ENCODE peak calls at places on chromosomes 12 and 14, in ten cellular contexts. N is NCI-H2081; Z is stimulated activated CD8-positive, alpha-beta memory T cell treated with anti-CD3 and anti-CD28 coated beads, Interleukin-2, amount 100 ng/mL, for 1 hour; D is astrocyte of the spinal cord; W is left ventricle myocardium inferior; B is cardiac septum; G is NCI-H1105 treated with DMSO at 0.1 percent for 48 hours; H is iris pigment epithelial cell; J is AG08396; K is HS-5. L is an unnamed sample.

GRCh38 chr14:33796356-33796755 is 154.5 kb downstream of the EGLN3 start:
- DNase-seq in H (peak), G (no peak), D (peak), Z (no peak), J (peak), W (no peak), K (no peak), B (no peak), N (no peak), L (no peak)

GRCh38 chr12:3543826-3544225 is 52.8 kb downstream of the PRMT8 start:
- DNase-seq in Z (no peak), K (no peak), D (no peak), B (no peak), G (no peak), J (no peak), W (no peak), N (no peak), H (no peak), L (no peak)

GRCh38 chr12:47868041-47868440 is 36.8 kb downstream of the VDR start:
- DNase-seq in N (no peak), K (no peak), B (no peak), J (no peak), Z (no peak), D (peak), H (no peak), G (no peak), W (no peak), L (no peak)

GRCh38 chr12:52903285-52903854 is 1.5 kb downstream of the KRT8 start:
- DNase-seq in K (no peak), G (peak), J (peak), B (peak), W (peak), D (peak), N (peak), Z (no peak), H (peak), L (peak)

GRCh38 chr14:98189944-98190343 is 1082.1 kb downstream of the BCL11B start:
- DNase-seq in K (no peak), W (no peak), H (no peak), N (no peak), B (no peak), Z (no peak), G (no peak), D (no peak), J (no peak), L (no peak)

GRCh38 chr14:100308112-100308792 is 2.0 kb upstream of the SLC25A29 start:
- DNase-seq in H (no peak), D (no peak), N (peak), J (no peak), G (no peak), K (no peak), B (no peak), W (no peak), Z (no peak), L (no peak)

GRCh38 chr12:101459642-101460346 is 15.3 kb upstream of the SPIC start:
- DNase-seq in J (peak), K (peak), N (no peak), Z (no peak), H (peak), D (no peak), B (no peak), G (no peak), W (no peak), L (no peak)

GRCh38 chr14:34227834-34228662 is 234.0 kb downstream of the SPTSSA start:
- DNase-seq in D (peak), N (peak), G (peak), B (peak), H (peak), K (peak), Z (no peak), J (peak), W (peak), L (peak)

GRCh38 chr14:71525663-71526246 is 406.5 kb upstream of the RGS6 start:
- DNase-seq in W (no peak), N (no peak), K (no peak), B (no peak), Z (no peak), D (no peak), G (no peak), H (no peak), J (no peak), L (no peak)

GRCh38 chr14:101233391-101233790 is 327.9 kb upstream of the DIO3 start:
- DNase-seq in G (no peak), J (no peak), N (no peak), W (no peak), B (no peak), Z (no peak), H (no peak), K (no peak), D (no peak), L (no peak)

GRCh38 chr12:106045251-106045674 is 93.5 kb downstream of the NUAK1 start:
- DNase-seq in B (no peak), N (no peak), J (no peak), H (no peak), W (no peak), Z (no peak), K (peak), D (no peak), G (no peak), L (no peak)

GRCh38 chr14:99541677-99542470 is 60.7 kb downstream of the CCNK start:
- DNase-seq in W (no peak), B (no peak), D (no peak), N (peak), K (no peak), Z (no peak), H (no peak), J (no peak), G (no peak), L (no peak)

GRCh38 chr14:75142494-75142893 is 15.6 kb upstream of the NEK9 start:
- DNase-seq in H (no peak), D (no peak), G (no peak), K (no peak), Z (no peak), W (no peak), J (no peak), N (no peak), B (no peak), L (peak)

GRCh38 chr12:81078469-81079196 is 754 bp downstream of the ACSS3 start:
- DNase-seq in B (no peak), Z (no peak), G (no peak), W (no peak), J (peak), H (peak), D (peak), N (peak), K (no peak), L (no peak)

GRCh38 chr12:31773223-31773750 is 44.5 kb upstream of the AMN1 start:
- DNase-seq in H (peak), B (no peak), D (no peak), J (no peak), Z (no peak), K (no peak), G (no peak), W (no peak), N (no peak), L (no peak)

GRCh38 chr14:94936411-94936892 is 166.5 kb upstream of the GSC start:
- DNase-seq in D (peak), W (peak), Z (no peak), N (peak), G (peak), K (no peak), B (no peak), J (peak), H (peak), L (peak)

GRCh38 chr12:11834104-11834812 is 184.8 kb downstream of the ETV6 start:
- DNase-seq in B (no peak), W (no peak), N (no peak), D (no peak), K (peak), H (peak), G (no peak), J (no peak), Z (no peak), L (no peak)

GRCh38 chr14:68739701-68740100 is 53.2 kb downstream of the ZFP36L1 start:
- DNase-seq in J (no peak), B (no peak), D (no peak), G (no peak), Z (no peak), H (no peak), N (no peak), W (no peak), K (no peak), L (no peak)

GRCh38 chr14:65981192-65981843 is 504.9 kb upstream of the CCDC196 start:
- DNase-seq in K (no peak), H (no peak), D (no peak), Z (no peak), J (no peak), W (peak), B (no peak), N (no peak), G (no peak), L (no peak)

GRCh38 chr12:68838046-68838886 is 30.3 kb downstream of the MDM2 start:
- DNase-seq in W (no peak), H (no peak), N (no peak), K (no peak), J (no peak), B (no peak), G (no peak), D (no peak), Z (no peak), L (no peak)

GRCh38 chr12:34396006-34396860 is 373.9 kb downstream of the ALG10 start:
- DNase-seq in J (no peak), H (no peak), K (no peak), Z (no peak), W (peak), G (no peak), D (no peak), N (no peak), B (peak), L (no peak)

GRCh38 chr14:57364659-57365450 is 25.5 kb upstream of the NAA30 start:
- DNase-seq in W (no peak), D (no peak), B (no peak), J (no peak), N (no peak), Z (no peak), H (no peak), G (no peak), K (no peak), L (no peak)

GRCh38 chr14:104678346-104678745 is 11.1 kb upstream of the INF2 start:
- DNase-seq in D (peak), B (no peak), W (peak), H (no peak), G (no peak), Z (no peak), K (no peak), J (peak), N (no peak), L (no peak)

GRCh38 chr12:101727098-101727497 is 12.2 kb downstream of the SYCP3 start:
- DNase-seq in G (no peak), W (no peak), H (peak), B (no peak), D (no peak), N (no peak), K (no peak), J (no peak), Z (no peak), L (no peak)

GRCh38 chr14:92549096-92549852 is 35.7 kb downstream of the RIN3 start:
- DNase-seq in H (no peak), B (no peak), J (no peak), Z (no peak), D (no peak), K (no peak), N (no peak), W (peak), G (no peak), L (no peak)

GRCh38 chr14:31944256-31945073 is 132.6 kb upstream of the ARHGAP5 start:
- DNase-seq in N (no peak), J (no peak), H (no peak), K (no peak), D (no peak), W (no peak), Z (no peak), B (no peak), G (no peak), L (no peak)

GRCh38 chr12:724194-724855 is 28.1 kb upstream of the WNK1 start:
- DNase-seq in K (no peak), J (no peak), N (peak), B (no peak), D (peak), H (no peak), W (no peak), Z (no peak), G (no peak), L (no peak)

GRCh38 chr14:65080954-65081747 is 21.2 kb downstream of the MAX start:
- DNase-seq in B (no peak), K (no peak), H (peak), N (no peak), D (no peak), Z (no peak), G (no peak), W (no peak), J (peak), L (no peak)

GRCh38 chr12:50600364-50600763 is 95.6 kb downstream of the DIP2B start:
- DNase-seq in Z (no peak), H (no peak), G (no peak), N (no peak), J (no peak), W (no peak), K (no peak), D (no peak), B (no peak), L (no peak)

GRCh38 chr12:88391556-88391955 is 188.7 kb downstream of the KITLG start:
- DNase-seq in J (peak), G (no peak), D (peak), Z (no peak), B (no peak), N (no peak), H (peak), K (peak), W (no peak), L (no peak)

GRCh38 chr12:89544730-89545184 is 18.9 kb upstream of the POC1B start:
- DNase-seq in N (peak), J (no peak), W (peak), K (no peak), D (peak), B (peak), H (peak), G (peak), Z (no peak), L (peak)

GRCh38 chr12:104460041-104460757 is 3.5 kb downstream of the CHST11 start:
- DNase-seq in K (no peak), G (no peak), W (no peak), N (no peak), J (no peak), Z (no peak), H (no peak), B (no peak), D (no peak), L (no peak)

GRCh38 chr14:32367501-32367900 is 38.4 kb downstream of the AKAP6 start:
- DNase-seq in B (no peak), Z (no peak), N (no peak), H (no peak), D (no peak), W (no peak), K (no peak), G (no peak), J (no peak), L (no peak)

GRCh38 chr12:118103231-118103600 is 595 bp downstream of the VSIG10 start:
- DNase-seq in B (no peak), W (no peak), H (peak), J (peak), G (peak), Z (no peak), N (no peak), K (no peak), D (peak), L (peak)

GRCh38 chr12:132108211-132108832 is 35.8 kb downstream of the DDX51 start:
- DNase-seq in K (no peak), J (no peak), N (no peak), H (no peak), W (no peak), B (no peak), G (no peak), Z (no peak), D (no peak), L (peak)